ENCODE peak calls at places on chromosomes 1 and 21, in nine cellular contexts. One of them, this sample, is unnamed.

GRCh38 chr1:114154146-114154962 is 685 bp upstream of the SYT6 start:
- DNase-seq in GM12865: no peak
- DNase-seq in NCI-H460: no peak
- DNase-seq in stimulated activated CD4-positive, alpha-beta T cell treated with anti-CD3 and anti-CD28 coated beads, Interleukin-15, amount 100 ng/mL, for 1 hour: no peak
- DNase-seq in NCI-H226: no peak
- DNase-seq in GM13976: no peak
- DNase-seq in HTR-8/SVneo: no peak
- DNase-seq in cardiac septum: no peak
- DNase-seq in EL: peak; percentile 8
- DNase-seq in this sample: no peak

GRCh38 chr1:91549041-91549735 is 48.5 kb downstream of the CDC7 start:
- DNase-seq in GM12865: peak; percentile 50
- DNase-seq in NCI-H460: no peak
- DNase-seq in stimulated activated CD4-positive, alpha-beta T cell treated with anti-CD3 and anti-CD28 coated beads, Interleukin-15, amount 100 ng/mL, for 1 hour: no peak
- DNase-seq in NCI-H226: no peak
- DNase-seq in GM13976: no peak
- DNase-seq in HTR-8/SVneo: no peak
- DNase-seq in cardiac septum: no peak
- DNase-seq in EL: no peak
- DNase-seq in this sample: no peak

GRCh38 chr21:33588485-33589335 is at the start of gene DONSON:
- DNase-seq in GM12865: peak; percentile 92
- DNase-seq in NCI-H460: peak; percentile 77
- DNase-seq in stimulated activated CD4-positive, alpha-beta T cell treated with anti-CD3 and anti-CD28 coated beads, Interleukin-15, amount 100 ng/mL, for 1 hour: peak; percentile 81
- DNase-seq in NCI-H226: peak; percentile 67
- DNase-seq in GM13976: peak; percentile 99
- DNase-seq in HTR-8/SVneo: peak; percentile 95
- DNase-seq in cardiac septum: peak; percentile 96
- DNase-seq in EL: peak; percentile 87
- DNase-seq in this sample: peak; percentile 82

GRCh38 chr1:203360772-203361171 is 9.8 kb upstream of the FMOD start:
- DNase-seq in GM12865: no peak
- DNase-seq in NCI-H460: no peak
- DNase-seq in stimulated activated CD4-positive, alpha-beta T cell treated with anti-CD3 and anti-CD28 coated beads, Interleukin-15, amount 100 ng/mL, for 1 hour: no peak
- DNase-seq in NCI-H226: no peak
- DNase-seq in GM13976: no peak
- DNase-seq in HTR-8/SVneo: no peak
- DNase-seq in cardiac septum: no peak
- DNase-seq in EL: no peak
- DNase-seq in this sample: no peak

GRCh38 chr1:31736675-31737074 is 27.5 kb downstream of the ADGRB2 start:
- DNase-seq in GM12865: no peak
- DNase-seq in NCI-H460: no peak
- DNase-seq in stimulated activated CD4-positive, alpha-beta T cell treated with anti-CD3 and anti-CD28 coated beads, Interleukin-15, amount 100 ng/mL, for 1 hour: no peak
- DNase-seq in NCI-H226: peak; percentile 40
- DNase-seq in GM13976: no peak
- DNase-seq in HTR-8/SVneo: no peak
- DNase-seq in cardiac septum: no peak
- DNase-seq in EL: no peak
- DNase-seq in this sample: no peak

GRCh38 chr1:53693361-53693760 is 45.6 kb downstream of the GLIS1 start:
- DNase-seq in GM12865: no peak
- DNase-seq in NCI-H460: no peak
- DNase-seq in stimulated activated CD4-positive, alpha-beta T cell treated with anti-CD3 and anti-CD28 coated beads, Interleukin-15, amount 100 ng/mL, for 1 hour: no peak
- DNase-seq in NCI-H226: no peak
- DNase-seq in GM13976: no peak
- DNase-seq in HTR-8/SVneo: no peak
- DNase-seq in cardiac septum: no peak
- DNase-seq in EL: peak; percentile 44
- DNase-seq in this sample: no peak

GRCh38 chr1:60848583-60849188 is 233.7 kb upstream of the NFIA start:
- DNase-seq in GM12865: peak; percentile 32
- DNase-seq in NCI-H460: peak; percentile 47
- DNase-seq in stimulated activated CD4-positive, alpha-beta T cell treated with anti-CD3 and anti-CD28 coated beads, Interleukin-15, amount 100 ng/mL, for 1 hour: no peak
- DNase-seq in NCI-H226: peak; percentile 13
- DNase-seq in GM13976: no peak
- DNase-seq in HTR-8/SVneo: no peak
- DNase-seq in cardiac septum: no peak
- DNase-seq in EL: peak; percentile 37
- DNase-seq in this sample: no peak

GRCh38 chr1:205563927-205564441 is 59.5 kb downstream of the CDK18 start:
- DNase-seq in GM12865: no peak
- DNase-seq in NCI-H460: no peak
- DNase-seq in stimulated activated CD4-positive, alpha-beta T cell treated with anti-CD3 and anti-CD28 coated beads, Interleukin-15, amount 100 ng/mL, for 1 hour: no peak
- DNase-seq in NCI-H226: no peak
- DNase-seq in GM13976: no peak
- DNase-seq in HTR-8/SVneo: no peak
- DNase-seq in cardiac septum: peak; percentile 29
- DNase-seq in EL: no peak
- DNase-seq in this sample: no peak

GRCh38 chr1:155063550-155064108 is at the start of gene EFNA4:
- DNase-seq in GM12865: peak; percentile 90
- DNase-seq in NCI-H460: peak; percentile 88
- DNase-seq in stimulated activated CD4-positive, alpha-beta T cell treated with anti-CD3 and anti-CD28 coated beads, Interleukin-15, amount 100 ng/mL, for 1 hour: peak; percentile 59
- DNase-seq in NCI-H226: peak; percentile 84
- DNase-seq in GM13976: peak; percentile 90
- DNase-seq in HTR-8/SVneo: peak; percentile 86
- DNase-seq in cardiac septum: peak; percentile 94
- DNase-seq in EL: peak; percentile 86
- DNase-seq in this sample: peak; percentile 76

GRCh38 chr1:218349365-218350021 is 4.4 kb downstream of the TGFB2 start:
- DNase-seq in GM12865: no peak
- DNase-seq in NCI-H460: peak; percentile 54
- DNase-seq in stimulated activated CD4-positive, alpha-beta T cell treated with anti-CD3 and anti-CD28 coated beads, Interleukin-15, amount 100 ng/mL, for 1 hour: no peak
- DNase-seq in NCI-H226: no peak
- DNase-seq in GM13976: no peak
- DNase-seq in HTR-8/SVneo: no peak
- DNase-seq in cardiac septum: no peak
- DNase-seq in EL: peak; percentile 45
- DNase-seq in this sample: no peak

GRCh38 chr1:47991187-47991586 is 6.0 kb downstream of the TRABD2B start:
- DNase-seq in GM12865: no peak
- DNase-seq in NCI-H460: no peak
- DNase-seq in stimulated activated CD4-positive, alpha-beta T cell treated with anti-CD3 and anti-CD28 coated beads, Interleukin-15, amount 100 ng/mL, for 1 hour: no peak
- DNase-seq in NCI-H226: peak; percentile 47
- DNase-seq in GM13976: no peak
- DNase-seq in HTR-8/SVneo: no peak
- DNase-seq in cardiac septum: no peak
- DNase-seq in EL: peak; percentile 29
- DNase-seq in this sample: no peak

GRCh38 chr1:147541672-147542548 is 609 bp downstream of the BCL9 start:
- DNase-seq in GM12865: no peak
- DNase-seq in NCI-H460: peak; percentile 26
- DNase-seq in stimulated activated CD4-positive, alpha-beta T cell treated with anti-CD3 and anti-CD28 coated beads, Interleukin-15, amount 100 ng/mL, for 1 hour: no peak
- DNase-seq in NCI-H226: no peak
- DNase-seq in GM13976: no peak
- DNase-seq in HTR-8/SVneo: peak; percentile 3
- DNase-seq in cardiac septum: no peak
- DNase-seq in EL: peak; percentile 46
- DNase-seq in this sample: no peak

GRCh38 chr21:35232545-35233176 is 183.6 kb upstream of the RUNX1 start:
- DNase-seq in GM12865: no peak
- DNase-seq in NCI-H460: peak; percentile 47
- DNase-seq in stimulated activated CD4-positive, alpha-beta T cell treated with anti-CD3 and anti-CD28 coated beads, Interleukin-15, amount 100 ng/mL, for 1 hour: no peak
- DNase-seq in NCI-H226: peak; percentile 70
- DNase-seq in GM13976: no peak
- DNase-seq in HTR-8/SVneo: peak; percentile 73
- DNase-seq in cardiac septum: no peak
- DNase-seq in EL: peak; percentile 95
- DNase-seq in this sample: no peak

GRCh38 chr21:15249285-15249993 is 184.6 kb upstream of the NRIP1 start:
- DNase-seq in GM12865: no peak
- DNase-seq in NCI-H460: no peak
- DNase-seq in stimulated activated CD4-positive, alpha-beta T cell treated with anti-CD3 and anti-CD28 coated beads, Interleukin-15, amount 100 ng/mL, for 1 hour: no peak
- DNase-seq in NCI-H226: no peak
- DNase-seq in GM13976: no peak
- DNase-seq in HTR-8/SVneo: no peak
- DNase-seq in cardiac septum: no peak
- DNase-seq in EL: peak; percentile 4
- DNase-seq in this sample: no peak

GRCh38 chr21:44505673-44506278 is 34.2 kb downstream of the KRTAP10-1 start:
- DNase-seq in GM12865: no peak
- DNase-seq in NCI-H460: no peak
- DNase-seq in stimulated activated CD4-positive, alpha-beta T cell treated with anti-CD3 and anti-CD28 coated beads, Interleukin-15, amount 100 ng/mL, for 1 hour: no peak
- DNase-seq in NCI-H226: no peak
- DNase-seq in GM13976: no peak
- DNase-seq in HTR-8/SVneo: no peak
- DNase-seq in cardiac septum: no peak
- DNase-seq in EL: no peak
- DNase-seq in this sample: no peak

GRCh38 chr1:38561699-38562098 is 297.9 kb downstream of the RRAGC start:
- DNase-seq in GM12865: no peak
- DNase-seq in NCI-H460: no peak
- DNase-seq in stimulated activated CD4-positive, alpha-beta T cell treated with anti-CD3 and anti-CD28 coated beads, Interleukin-15, amount 100 ng/mL, for 1 hour: no peak
- DNase-seq in NCI-H226: no peak
- DNase-seq in GM13976: no peak
- DNase-seq in HTR-8/SVneo: no peak
- DNase-seq in cardiac septum: no peak
- DNase-seq in EL: no peak
- DNase-seq in this sample: no peak

This sample was measured in CMK.